ENCODE peak calls at places on chromosomes 12 and 14, in eight cellular contexts. One of them, this sample, is unnamed.

GRCh38 chr12:6766651-6767300 is 613 bp downstream of the PTMS start:
- DNase-seq in NCI-H460: peak
- DNase-seq in NCI-H510A treated with DMSO at 0.1 percent for 48 hours: peak
- DNase-seq in EL: peak
- DNase-seq in HT1080: peak
- DNase-seq in T-helper 1 cell: peak
- DNase-seq in AG09319: no peak
- DNase-seq in AG08395: peak
- DNase-seq in this sample: no peak

GRCh38 chr12:29690728-29691127 is 93.0 kb downstream of the TMTC1 start:
- DNase-seq in NCI-H460: no peak
- DNase-seq in NCI-H510A treated with DMSO at 0.1 percent for 48 hours: no peak
- DNase-seq in EL: no peak
- DNase-seq in HT1080: no peak
- DNase-seq in T-helper 1 cell: no peak
- DNase-seq in AG09319: no peak
- DNase-seq in AG08395: no peak
- DNase-seq in this sample: no peak

GRCh38 chr14:20427231-20428009 is 8.5 kb downstream of the KLHL33 start:
- DNase-seq in NCI-H460: peak
- DNase-seq in NCI-H510A treated with DMSO at 0.1 percent for 48 hours: no peak
- DNase-seq in EL: peak
- DNase-seq in HT1080: peak
- DNase-seq in T-helper 1 cell: no peak
- DNase-seq in AG09319: no peak
- DNase-seq in AG08395: peak
- DNase-seq in this sample: peak

GRCh38 chr12:43789941-43790340 is 16.2 kb downstream of the TWF1 start:
- DNase-seq in NCI-H460: no peak
- DNase-seq in NCI-H510A treated with DMSO at 0.1 percent for 48 hours: no peak
- DNase-seq in EL: peak
- DNase-seq in HT1080: peak
- DNase-seq in T-helper 1 cell: no peak
- DNase-seq in AG09319: peak
- DNase-seq in AG08395: no peak
- DNase-seq in this sample: no peak

GRCh38 chr14:75063013-75063412 is 811 bp downstream of the ACYP1 start:
- DNase-seq in NCI-H460: no peak
- DNase-seq in NCI-H510A treated with DMSO at 0.1 percent for 48 hours: peak
- DNase-seq in EL: no peak
- DNase-seq in HT1080: no peak
- DNase-seq in T-helper 1 cell: no peak
- DNase-seq in AG09319: no peak
- DNase-seq in AG08395: no peak
- DNase-seq in this sample: no peak

GRCh38 chr14:64294672-64295413 is 672 bp upstream of the ESR2 start:
- DNase-seq in NCI-H460: peak
- DNase-seq in NCI-H510A treated with DMSO at 0.1 percent for 48 hours: peak
- DNase-seq in EL: peak
- DNase-seq in HT1080: no peak
- DNase-seq in T-helper 1 cell: peak
- DNase-seq in AG09319: no peak
- DNase-seq in AG08395: peak
- DNase-seq in this sample: peak

GRCh38 chr12:122880668-122881067 is 15.3 kb downstream of the VPS37B start:
- DNase-seq in NCI-H460: no peak
- DNase-seq in NCI-H510A treated with DMSO at 0.1 percent for 48 hours: peak
- DNase-seq in EL: peak
- DNase-seq in HT1080: no peak
- DNase-seq in T-helper 1 cell: no peak
- DNase-seq in AG09319: no peak
- DNase-seq in AG08395: no peak
- DNase-seq in this sample: no peak

GRCh38 chr14:68089146-68089715 is 269.7 kb downstream of the RAD51B start:
- DNase-seq in NCI-H460: no peak
- DNase-seq in NCI-H510A treated with DMSO at 0.1 percent for 48 hours: peak
- DNase-seq in EL: no peak
- DNase-seq in HT1080: no peak
- DNase-seq in T-helper 1 cell: no peak
- DNase-seq in AG09319: no peak
- DNase-seq in AG08395: no peak
- DNase-seq in this sample: no peak

GRCh38 chr12:52043386-52044212 is 7.6 kb upstream of the NR4A1 start:
- DNase-seq in NCI-H460: no peak
- DNase-seq in NCI-H510A treated with DMSO at 0.1 percent for 48 hours: no peak
- DNase-seq in EL: no peak
- DNase-seq in HT1080: no peak
- DNase-seq in T-helper 1 cell: no peak
- DNase-seq in AG09319: no peak
- DNase-seq in AG08395: peak
- DNase-seq in this sample: no peak